ENCODE peak calls at places on chromosome 18, in five cellular contexts. Y is Caki2, X is anterior cingulate cortex, H is GM04504, A is NCI-H1436. S is an unnamed sample.

GRCh38 chr18:79445221-79445620 is 49.5 kb downstream of the NFATC1 start:
- DNase-seq in Y (no peak), X (no peak), H (no peak), A (no peak), S (no peak)

GRCh38 chr18:158128-159036 is at the start of gene USP14:
- DNase-seq in Y (peak), X (peak), H (peak), A (peak), S (peak)

GRCh38 chr18:48589797-48590519 is 51.1 kb downstream of the CTIF start:
- DNase-seq in Y (no peak), X (peak), H (no peak), A (no peak), S (no peak)

GRCh38 chr18:58960946-58961722 is 96.5 kb downstream of the ZNF532 start:
- DNase-seq in Y (no peak), X (no peak), H (no peak), A (no peak), S (no peak)

GRCh38 chr18:23982154-23983071 is 32.1 kb upstream of the TTC39C start:
- DNase-seq in Y (no peak), X (no peak), H (peak), A (no peak), S (no peak)

GRCh38 chr18:40371673-40372072 is 1583.4 kb upstream of the PIK3C3 start:
- DNase-seq in Y (no peak), X (no peak), H (peak), A (no peak), S (no peak)

GRCh38 chr18:54878057-54878661 is 49.9 kb downstream of the RAB27B start:
- DNase-seq in Y (no peak), X (no peak), H (no peak), A (no peak), S (no peak)

GRCh38 chr18:79796016-79796415 is 1.7 kb upstream of the KCNG2 start:
- DNase-seq in Y (no peak), X (no peak), H (no peak), A (no peak), S (no peak)

GRCh38 chr18:46573156-46573555 is 83.9 kb downstream of the LOXHD1 start:
- DNase-seq in Y (no peak), X (no peak), H (no peak), A (no peak), S (no peak)

GRCh38 chr18:24633121-24633520 is 172.7 kb downstream of the HRH4 start:
- DNase-seq in Y (no peak), X (no peak), H (no peak), A (no peak), S (no peak)

GRCh38 chr18:44423826-44424225 is 256.9 kb upstream of the SETBP1 start:
- DNase-seq in Y (no peak), X (no peak), H (no peak), A (no peak), S (no peak)

GRCh38 chr18:79458131-79458838 is 62.6 kb downstream of the NFATC1 start:
- DNase-seq in Y (peak), X (no peak), H (peak), A (no peak), S (no peak)

GRCh38 chr18:39297225-39297624 is 1731.6 kb upstream of the CELF4 start:
- DNase-seq in Y (no peak), X (no peak), H (no peak), A (no peak), S (no peak)

GRCh38 chr18:524496-524895 is 24.0 kb upstream of the COLEC12 start:
- DNase-seq in Y (peak), X (no peak), H (peak), A (no peak), S (no peak)

GRCh38 chr18:3304832-3305231 is 42.9 kb downstream of the MYL12B start:
- DNase-seq in Y (no peak), X (no peak), H (no peak), A (no peak), S (no peak)

GRCh38 chr18:78978336-78979057 is 1.1 kb upstream of the SALL3 start:
- DNase-seq in Y (no peak), X (no peak), H (no peak), A (no peak), S (no peak)

GRCh38 chr18:37253424-37254255 is 312.0 kb downstream of the CELF4 start:
- DNase-seq in Y (no peak), X (no peak), H (no peak), A (no peak), S (no peak)

GRCh38 chr18:45637546-45638327 is 22.5 kb downstream of the SLC14A2 start:
- DNase-seq in Y (peak), X (no peak), H (no peak), A (no peak), S (no peak)

GRCh38 chr18:30086351-30086750 is 956.2 kb downstream of the DSC3 start:
- DNase-seq in Y (no peak), X (no peak), H (no peak), A (no peak), S (no peak)

GRCh38 chr18:10798727-10799435 is 273.1 kb downstream of the NAPG start:
- DNase-seq in Y (peak), X (no peak), H (no peak), A (no peak), S (no peak)

GRCh38 chr18:62030091-62030985 is 137.5 kb upstream of the RNF152 start:
- DNase-seq in Y (no peak), X (no peak), H (peak), A (no peak), S (no peak)